ENCODE peak calls at places on chromosome 6, in seven cellular contexts. T is HCT116, C is DND-41, D is A673, U is Peyer's patch, E is body of pancreas, L is fibroblast of lung. G is an unnamed sample.

GRCh38 chr6:53095716-53096115 is 30.5 kb downstream of the FBXO9 start:
- DNase-seq in U (no peak), T (no peak), L (no peak), D (no peak), E (no peak), C (no peak), G (peak)

GRCh38 chr6:141024526-141024925 is 1108.2 kb upstream of the GJE1 start:
- DNase-seq in L (no peak), C (no peak), E (no peak), T (no peak), U (no peak), D (no peak), G (no peak)

GRCh38 chr6:85856235-85856634 is 213.5 kb upstream of the SYNCRIP start:
- DNase-seq in D (no peak), E (no peak), T (no peak), L (no peak), U (no peak), C (no peak), G (no peak)

GRCh38 chr6:25053875-25054371 is 118.2 kb upstream of the RIPOR2 start:
- DNase-seq in U (no peak), D (peak), L (peak), C (no peak), E (no peak), T (no peak), G (no peak)

GRCh38 chr6:7993952-7994351 is 70.2 kb downstream of the BLOC1S5 start:
- DNase-seq in T (no peak), C (no peak), E (no peak), L (no peak), U (no peak), D (no peak), G (no peak)

GRCh38 chr6:151286192-151286591 is 46.4 kb downstream of the AKAP12 start:
- DNase-seq in C (no peak), D (no peak), E (no peak), T (no peak), L (no peak), U (no peak), G (no peak)

GRCh38 chr6:135910943-135911618 is 59.6 kb downstream of the PDE7B start:
- DNase-seq in C (no peak), D (no peak), L (peak), U (no peak), E (no peak), T (no peak), G (no peak)

GRCh38 chr6:69907981-69908498 is 41.7 kb downstream of the COL19A1 start:
- DNase-seq in E (no peak), D (peak), U (no peak), T (no peak), L (peak), C (no peak), G (peak)

GRCh38 chr6:164322533-164322932 is 908.0 kb downstream of the QKI start:
- DNase-seq in C (no peak), L (peak), D (peak), U (no peak), T (no peak), E (no peak), G (no peak)

GRCh38 chr6:7727951-7728854 is 2.3 kb downstream of the BMP6 start:
- DNase-seq in L (peak), T (no peak), E (no peak), D (peak), U (no peak), C (no peak), G (no peak)

GRCh38 chr6:153090241-153090930 is 40.7 kb downstream of the RGS17 start:
- DNase-seq in E (no peak), U (no peak), C (no peak), D (peak), L (peak), T (peak), G (peak)

GRCh38 chr6:4806308-4807190 is 30.3 kb downstream of the CDYL start:
- DNase-seq in L (no peak), T (no peak), C (no peak), D (no peak), U (no peak), E (no peak), G (no peak)

GRCh38 chr6:93721386-93722048 is 302.2 kb upstream of the EPHA7 start:
- DNase-seq in C (no peak), E (no peak), L (peak), U (no peak), D (peak), T (no peak), G (no peak)

GRCh38 chr6:125956506-125957390 is at the start of gene HINT3:
- DNase-seq in U (peak), E (peak), L (peak), D (peak), C (peak), T (peak), G (peak)

GRCh38 chr6:41728954-41729353 is 6.5 kb downstream of the TFEB start:
- DNase-seq in L (no peak), D (no peak), T (no peak), E (no peak), U (no peak), C (no peak), G (no peak)

GRCh38 chr6:563863-564262 is 93.0 kb downstream of the HUS1B start:
- DNase-seq in D (no peak), L (no peak), T (no peak), E (no peak), C (no peak), U (no peak), G (no peak)

GRCh38 chr6:44386929-44387345 is 569 bp upstream of the CDC5L start:
- DNase-seq in T (no peak), U (no peak), L (no peak), D (no peak), C (no peak), E (peak), G (no peak)

GRCh38 chr6:39005774-39006173 is 42.8 kb upstream of the GLP1R start:
- DNase-seq in T (no peak), L (no peak), D (no peak), E (peak), U (no peak), C (no peak), G (no peak)

GRCh38 chr6:14282854-14283505 is 165.4 kb downstream of the CD83 start:
- DNase-seq in C (no peak), D (no peak), U (no peak), E (no peak), T (no peak), L (no peak), G (no peak)

GRCh38 chr6:12749531-12750379 is 33.2 kb downstream of the PHACTR1 start:
- DNase-seq in E (no peak), D (no peak), L (no peak), C (no peak), U (no peak), T (no peak), G (no peak)

GRCh38 chr6:5994999-5995698 is 11.6 kb downstream of the NRN1 start:
- DNase-seq in L (no peak), T (no peak), E (no peak), D (no peak), U (no peak), C (no peak), G (no peak)

GRCh38 chr6:5994234-5994998 is 12.3 kb downstream of the NRN1 start:
- DNase-seq in D (no peak), C (no peak), U (no peak), E (no peak), L (no peak), T (no peak), G (no peak)

GRCh38 chr6:5997420-5998093 is 9.2 kb downstream of the NRN1 start:
- DNase-seq in T (no peak), D (peak), C (no peak), U (peak), E (no peak), L (no peak), G (no peak)

GRCh38 chr6:5996701-5997419 is 9.9 kb downstream of the NRN1 start:
- DNase-seq in L (no peak), T (no peak), D (peak), C (peak), U (peak), E (no peak), G (no peak)

DNA sequence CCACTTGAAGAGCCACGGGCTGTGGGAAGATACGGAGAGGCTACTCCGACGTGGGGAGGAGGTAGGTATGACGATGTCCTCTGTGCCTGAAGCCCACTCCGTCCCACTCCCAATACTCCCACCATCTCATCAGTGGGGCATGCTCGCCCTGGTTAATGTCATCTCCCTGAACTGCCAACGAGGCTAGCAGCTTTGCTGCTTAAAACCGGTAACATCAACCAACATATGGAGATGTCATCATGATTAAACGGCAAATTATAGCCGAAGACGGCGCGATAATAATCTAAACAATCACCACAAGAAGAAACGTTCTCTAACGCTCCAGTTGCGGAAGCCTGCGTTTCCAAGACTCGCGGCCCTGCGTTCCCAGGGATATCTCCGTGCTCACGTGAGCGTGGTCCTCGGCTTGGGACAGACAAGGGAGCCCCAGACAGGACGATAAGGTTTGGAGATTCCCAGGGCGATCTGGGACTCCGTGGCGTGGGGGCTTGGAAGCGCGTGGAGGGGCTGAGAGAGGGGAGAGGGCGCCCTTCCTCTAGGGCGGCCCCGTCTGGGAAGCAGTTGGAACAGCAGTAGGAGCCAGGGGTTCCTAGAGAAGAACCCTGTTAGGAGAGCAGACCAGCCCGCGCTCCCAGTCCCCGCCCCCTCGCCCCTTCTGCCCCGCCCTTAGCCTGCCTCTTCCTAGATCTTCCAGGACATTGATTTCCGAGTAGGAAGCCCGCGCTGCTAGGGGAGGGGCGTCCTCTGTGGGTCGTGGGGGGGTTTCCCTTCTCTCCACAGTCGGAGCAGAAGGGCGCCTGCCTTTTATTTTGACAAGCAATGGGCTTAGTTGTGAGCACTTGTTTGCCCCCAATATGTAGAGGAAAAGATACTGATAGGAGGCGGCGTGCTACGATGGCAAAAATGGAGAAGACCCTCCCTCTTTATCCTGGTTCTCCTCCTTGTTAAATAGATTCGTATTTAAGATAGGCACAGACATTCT is 10.7 kb downstream of the NRN1 start:
- DNase-seq in E (peak), D (peak), C (peak), T (no peak), U (peak), L (no peak), G (no peak)
- H3K4me3 ChIP-seq in E (peak), D (peak), C (peak), T (no peak), U (peak), L (peak), G (peak)

GRCh38 chr6:10588562-10589428 is 67.6 kb downstream of the GCNT2 start:
- DNase-seq in U (no peak), L (no peak), T (no peak), D (no peak), E (no peak), C (no peak), G (no peak)
- H3K4me3 ChIP-seq in U (no peak), L (no peak), T (no peak), D (no peak), E (no peak), C (peak), G (no peak)

DNA sequence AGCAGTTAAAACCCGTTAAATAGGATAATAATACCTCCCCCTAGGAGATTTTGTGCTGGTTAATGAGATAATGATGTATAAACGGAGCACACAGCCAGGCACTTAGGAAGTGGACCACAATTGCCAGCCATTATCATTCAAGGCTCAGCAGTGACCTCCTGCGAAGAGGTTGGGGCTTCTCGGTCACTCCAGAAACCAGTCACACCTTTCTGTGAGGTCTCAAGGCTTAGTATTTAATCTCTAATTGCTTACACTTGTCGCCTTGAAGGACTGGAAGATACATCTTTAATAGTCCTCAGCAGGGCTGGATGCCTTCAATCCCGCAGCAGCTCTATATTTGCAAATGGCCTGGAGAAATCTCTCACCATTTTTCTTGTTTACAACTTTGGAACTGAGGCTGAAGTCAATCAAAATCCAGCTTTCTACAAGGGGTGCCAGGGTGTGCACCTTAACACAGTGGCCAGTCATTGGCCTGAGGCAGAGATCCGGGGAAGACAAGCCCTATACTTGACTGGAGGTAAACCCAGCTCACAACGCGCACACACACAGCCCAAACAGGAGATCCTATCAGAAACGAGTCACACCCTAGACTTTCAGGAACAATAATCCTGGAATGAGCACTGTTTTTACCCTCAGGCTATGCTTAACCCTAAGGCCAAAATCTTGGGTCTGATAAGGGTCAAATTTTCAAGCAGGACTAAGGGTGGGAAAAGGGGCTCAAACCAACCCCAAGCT is 1.2 kb downstream of the POU5F1 start:
- DNase-seq in C (no peak), D (no peak), L (no peak), U (no peak), T (no peak), E (no peak), G (no peak)
- H3K4me3 ChIP-seq in C (no peak), D (no peak), L (no peak), U (no peak), T (no peak), E (no peak), G (no peak)

GRCh38 chr6:32943864-32944263 is 3.0 kb upstream of the HLA-DMB start:
- DNase-seq in D (no peak), C (no peak), E (no peak), L (no peak), T (no peak), U (no peak), G (no peak)
- H3K4me3 ChIP-seq in D (no peak), C (peak), E (no peak), L (no peak), T (no peak), U (no peak), G (no peak)

DNA sequence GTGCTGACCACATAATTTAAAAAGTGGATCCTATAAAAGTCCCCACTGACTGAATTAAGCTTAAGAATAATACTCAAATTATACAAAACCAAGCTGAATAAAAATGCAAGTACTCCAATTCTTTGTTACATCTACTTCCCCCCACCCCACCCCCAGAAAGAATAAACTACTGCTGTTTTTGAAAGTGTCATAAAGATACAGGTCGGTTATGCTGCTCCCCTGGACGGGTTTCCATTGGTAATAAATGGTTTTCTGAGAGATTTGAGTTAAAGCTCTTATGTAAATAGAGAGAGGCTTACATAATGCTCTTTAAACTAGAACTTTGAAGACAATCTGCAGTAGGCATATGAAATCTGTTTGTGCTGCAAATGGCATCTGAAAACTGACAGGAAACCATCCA is 10.9 kb upstream of the POU3F2 start:
- DNase-seq in D (no peak), U (no peak), T (no peak), E (no peak), L (no peak), C (no peak), G (no peak)
- H3K4me3 ChIP-seq in D (peak), U (no peak), T (no peak), E (no peak), L (no peak), C (no peak), G (no peak)

GRCh38 chr6:90387826-90388225 is 91.2 kb upstream of the BACH2 start:
- DNase-seq in E (no peak), D (no peak), L (no peak), C (no peak), T (no peak), U (no peak), G (no peak)

GRCh38 chr6:90388395-90388794 is 91.8 kb upstream of the BACH2 start:
- DNase-seq in E (no peak), C (no peak), T (no peak), U (no peak), L (no peak), D (no peak), G (no peak)

GRCh38 chr6:90386796-90387390 is 90.2 kb upstream of the BACH2 start:
- DNase-seq in U (no peak), L (no peak), E (no peak), C (no peak), T (no peak), D (no peak), G (no peak)

GRCh38 chr6:90384720-90385119 is 88.1 kb upstream of the BACH2 start:
- DNase-seq in D (no peak), E (no peak), L (no peak), T (no peak), U (no peak), C (no peak), G (no peak)

GRCh38 chr6:90385914-90386313 is 89.3 kb upstream of the BACH2 start:
- DNase-seq in E (no peak), T (no peak), U (no peak), L (no peak), D (peak), C (no peak), G (no peak)
- H3K4me3 ChIP-seq in E (no peak), T (no peak), U (no peak), L (no peak), D (no peak), C (no peak), G (no peak)

DNA sequence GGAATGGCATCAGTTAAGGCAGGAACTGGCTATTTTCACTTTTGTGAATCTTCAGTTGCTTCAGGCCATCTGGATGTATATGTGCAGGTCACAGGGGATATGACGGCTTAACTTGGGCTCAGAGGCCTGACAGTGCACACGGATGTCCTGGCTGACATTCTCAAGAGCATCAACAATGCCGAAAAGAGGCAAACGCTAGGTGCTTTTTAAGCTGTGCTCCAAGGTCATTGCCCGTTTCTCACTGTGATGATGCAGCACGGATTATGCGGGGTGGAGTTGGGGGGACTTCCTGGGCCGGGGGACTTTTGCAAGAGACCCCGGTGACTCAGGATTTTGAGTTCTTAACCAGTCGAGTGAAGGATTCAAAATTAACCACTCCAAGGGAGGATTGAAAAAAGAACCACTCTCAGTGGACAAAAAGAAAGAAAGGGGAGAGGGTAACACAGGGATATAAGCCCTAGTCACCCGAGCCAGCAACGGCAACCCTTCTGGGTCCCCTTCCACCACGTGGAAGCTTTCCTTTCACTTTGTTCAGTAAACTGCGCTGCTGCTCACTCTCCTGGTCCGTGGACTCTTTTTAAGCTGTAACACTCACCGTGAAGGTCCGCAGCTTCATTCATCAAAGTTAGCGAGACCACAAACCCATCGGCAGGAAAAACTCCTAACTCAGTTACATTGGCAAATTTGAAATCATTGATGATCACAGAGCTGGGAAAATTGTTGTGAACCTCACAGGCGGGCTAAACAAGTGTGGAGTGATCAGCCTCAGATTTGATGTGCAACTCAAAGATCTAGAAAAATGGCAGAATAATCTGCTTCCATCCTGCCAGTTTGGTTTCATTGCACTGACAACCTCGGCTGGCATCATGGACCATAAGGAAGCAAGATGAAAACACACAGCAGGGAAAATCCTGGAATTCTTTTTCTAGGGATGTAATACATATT is 199.2 kb downstream of the ARID1B start:
- DNase-seq in D (no peak), L (no peak), E (no peak), T (no peak), U (no peak), C (no peak), G (no peak)
- H3K4me3 ChIP-seq in D (no peak), L (peak), E (no peak), T (no peak), U (peak), C (no peak), G (peak)

DNA sequence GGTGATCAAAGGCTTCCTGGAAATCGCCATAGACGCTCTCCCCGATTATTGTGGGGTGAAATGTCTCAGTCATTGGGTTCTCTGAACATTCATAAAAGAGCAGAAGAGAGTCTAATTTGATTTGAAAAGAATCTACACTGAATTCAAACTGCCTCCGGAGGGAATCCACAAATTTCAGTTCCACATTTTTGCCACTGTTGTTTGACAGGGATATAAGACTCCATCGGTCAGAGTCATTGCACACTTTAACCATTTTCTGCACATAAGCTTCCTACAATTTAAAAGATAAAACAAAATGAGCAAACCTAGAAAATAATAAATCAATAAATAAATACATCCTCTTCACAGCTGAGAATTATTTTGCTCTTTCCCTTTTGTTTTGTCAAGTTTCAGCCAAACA is 2.3 kb downstream of the TENT5A start:
- DNase-seq in U (no peak), D (no peak), T (no peak), E (no peak), L (no peak), C (no peak), G (no peak)
- H3K4me3 ChIP-seq in U (peak), D (peak), T (no peak), E (no peak), L (peak), C (no peak), G (peak)